ENCODE peak calls at places on chromosomes 13 and 19, in four cellular contexts. J is right lobe of liver, R is pancreas, M is dorsolateral prefrontal cortex. B is an unnamed sample.

GRCh38 chr19:47264629-47265028 is 8.3 kb downstream of the CCDC9 start:
- DNase-seq in J (no peak), R (no peak), M (no peak), B (no peak)

GRCh38 chr13:105220886-105221285 is 1314.6 kb downstream of the EFNB2 start:
- DNase-seq in J (no peak), R (no peak), M (no peak), B (no peak)

GRCh38 chr13:44141213-44141724 is 232.4 kb upstream of the SERP2 start:
- DNase-seq in J (peak; percentile 47), R (no peak), M (no peak), B (no peak)

GRCh38 chr19:29866011-29866410 is 54.2 kb downstream of the CCNE1 start:
- DNase-seq in J (no peak), R (no peak), M (no peak), B (no peak)

GRCh38 chr19:19447536-19448237 is 42.2 kb downstream of the GATAD2A start:
- DNase-seq in J (no peak), R (peak; percentile 34), M (no peak), B (no peak)

GRCh38 chr19:19115954-19116353 is 22.3 kb downstream of the TMEM161A start:
- DNase-seq in J (peak; percentile 73), R (peak; percentile 29), M (no peak), B (peak; percentile 56)

GRCh38 chr13:99681695-99682094 is 180.4 kb downstream of the TM9SF2 start:
- DNase-seq in J (no peak), R (no peak), M (no peak), B (no peak)

GRCh38 chr13:110525328-110526319 is 35.9 kb downstream of the RAB20 start:
- DNase-seq in J (peak; percentile 61), R (peak; percentile 31), M (no peak), B (no peak)

GRCh38 chr13:21086929-21087328 is 25.5 kb upstream of the LATS2 start:
- DNase-seq in J (no peak), R (no peak), M (no peak), B (no peak)

GRCh38 chr13:39804332-39805231 is 149.1 kb downstream of the COG6 start:
- DNase-seq in J (no peak), R (no peak), M (no peak), B (no peak)

GRCh38 chr19:29927944-29928669 is 13.9 kb upstream of the URI1 start:
- DNase-seq in J (no peak), R (no peak), M (no peak), B (peak; percentile 31)

GRCh38 chr19:7874080-7874856 is at the start of gene PRR36:
- DNase-seq in J (no peak), R (peak; percentile 74), M (peak; percentile 84), B (peak; percentile 68)

GRCh38 chr19:2577722-2578335 is 101.9 kb downstream of the GADD45B start:
- DNase-seq in J (no peak), R (no peak), M (peak; percentile 22), B (no peak)

GRCh38 chr19:2582984-2583956 is 107.3 kb downstream of the GADD45B start:
- DNase-seq in J (no peak), R (no peak), M (peak; percentile 6), B (no peak)

GRCh38 chr19:2578391-2578826 is 102.5 kb downstream of the GADD45B start:
- DNase-seq in J (no peak), R (no peak), M (peak; percentile 42), B (no peak)

GRCh38 chr19:2578911-2579677 is 103.2 kb downstream of the GADD45B start:
- DNase-seq in J (peak; percentile 98), R (peak; percentile 89), M (peak; percentile 85), B (peak; percentile 83)

DNA sequence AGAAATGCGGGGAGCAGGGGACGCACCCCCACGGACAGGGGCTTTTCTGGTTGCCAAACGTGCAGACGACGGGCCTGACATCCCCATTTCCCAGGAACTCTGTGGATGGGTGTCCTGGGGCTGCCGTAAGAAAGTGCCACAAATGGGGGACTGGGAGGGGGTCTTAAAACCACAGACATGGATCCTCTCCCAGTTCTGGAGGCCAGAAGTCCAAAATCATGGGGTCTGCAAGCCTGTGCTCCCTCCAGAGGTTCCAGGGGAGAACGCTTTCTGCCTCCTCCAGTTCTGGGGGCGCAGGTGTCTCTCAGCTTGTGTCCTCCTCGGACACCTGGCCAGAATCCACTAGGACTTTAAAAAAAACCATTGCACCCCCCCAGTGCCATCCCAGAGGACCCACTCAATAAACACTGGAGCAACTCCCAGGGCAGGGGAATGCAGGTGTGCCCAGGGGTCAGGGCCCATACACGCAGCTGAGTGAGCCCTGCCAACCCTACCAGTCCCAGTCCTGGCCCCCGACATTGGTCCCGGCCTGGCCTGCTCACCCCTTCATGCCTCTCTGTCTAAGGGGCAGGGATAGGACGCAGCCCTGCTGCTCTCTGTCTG is 103.9 kb downstream of the GADD45B start:
- DNase-seq in J (no peak), R (no peak), M (peak; percentile 36), B (no peak)
- TF ChIP-seq CTCF in J (no peak), R (peak; percentile 4), M (peak; percentile 9), B (peak; percentile 32)

GRCh38 chr13:64753606-64754005 is 2476.5 kb downstream of the PCDH9 start:
- DNase-seq in J (no peak), R (no peak), M (no peak), B (no peak)

GRCh38 chr13:64756621-64757020 is 2473.5 kb downstream of the PCDH9 start:
- DNase-seq in J (no peak), R (no peak), M (no peak), B (no peak)

GRCh38 chr13:64755961-64756360 is 2474.2 kb downstream of the PCDH9 start:
- DNase-seq in J (no peak), R (no peak), M (no peak), B (no peak)

GRCh38 chr13:64758520-64758919 is 2471.6 kb downstream of the PCDH9 start:
- DNase-seq in J (no peak), R (no peak), M (no peak), B (no peak)
- TF ChIP-seq CTCF in J (no peak), R (no peak), M (no peak), B (no peak)

DNA sequence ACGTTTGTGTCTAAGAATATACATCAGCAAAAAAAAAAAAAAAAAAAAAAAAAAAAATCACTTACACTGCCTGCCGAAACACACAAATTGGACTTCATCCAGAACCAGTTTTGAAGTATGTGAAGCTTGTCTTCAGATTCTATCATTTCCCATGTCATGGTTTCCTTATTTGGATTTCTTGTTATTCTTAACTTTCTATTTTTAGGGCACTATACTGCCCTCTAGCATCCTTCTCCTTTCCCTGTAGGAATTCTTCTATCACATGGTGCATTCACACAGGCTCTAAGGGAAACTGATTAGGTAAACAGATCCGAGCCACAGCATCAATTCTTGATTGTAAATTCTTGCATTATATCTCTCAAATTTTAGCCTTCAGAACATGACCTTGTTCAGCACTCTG is 1507.5 kb downstream of the OLFM4 start:
- DNase-seq in J (no peak), R (no peak), M (no peak), B (no peak)
- TF ChIP-seq CTCF in J (peak; percentile 17), R (no peak), M (peak; percentile 38), B (peak; percentile 39)

DNA sequence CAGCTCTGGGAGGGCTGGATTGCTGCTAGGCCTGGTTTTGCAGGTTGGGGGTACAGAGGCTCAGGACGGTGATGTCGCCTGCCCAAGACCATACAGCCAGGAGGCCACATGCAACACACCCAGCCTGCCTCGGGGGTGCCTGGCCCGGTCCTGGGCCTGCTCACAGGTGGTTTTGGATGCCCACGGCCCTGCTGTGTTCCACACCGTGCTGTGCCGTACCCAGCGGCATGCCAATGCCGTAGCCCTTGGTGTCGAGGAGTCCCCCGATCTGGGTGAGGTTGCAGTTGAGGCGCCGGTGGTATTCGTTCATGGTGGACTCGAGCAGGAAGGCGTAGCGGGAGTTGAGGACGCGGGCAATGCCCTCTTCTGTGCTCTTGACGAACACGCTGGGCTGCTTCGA is 11.5 kb upstream of the ATP1A3 start:
- DNase-seq in J (no peak), R (no peak), M (no peak), B (no peak)
- TF ChIP-seq CTCF in J (no peak), R (no peak), M (no peak), B (no peak)

GRCh38 chr19:49866933-49867782 is at the start of gene PNKP:
- DNase-seq in J (peak; percentile 91), R (peak; percentile 89), M (peak; percentile 91), B (peak; percentile 79)
- TF ChIP-seq CTCF in J (no peak), R (no peak), M (no peak), B (no peak)

GRCh38 chr13:46604226-46604968 is 51.4 kb downstream of the LRCH1 start:
- DNase-seq in J (no peak), R (no peak), M (no peak), B (no peak)

GRCh38 chr13:46605089-46605488 is 52.1 kb downstream of the LRCH1 start:
- DNase-seq in J (no peak), R (no peak), M (no peak), B (no peak)

GRCh38 chr13:46602531-46602930 is 49.6 kb downstream of the LRCH1 start:
- DNase-seq in J (no peak), R (no peak), M (no peak), B (no peak)

GRCh38 chr13:46600943-46601311 is 48.0 kb downstream of the LRCH1 start:
- DNase-seq in J (no peak), R (no peak), M (no peak), B (no peak)

DNA sequence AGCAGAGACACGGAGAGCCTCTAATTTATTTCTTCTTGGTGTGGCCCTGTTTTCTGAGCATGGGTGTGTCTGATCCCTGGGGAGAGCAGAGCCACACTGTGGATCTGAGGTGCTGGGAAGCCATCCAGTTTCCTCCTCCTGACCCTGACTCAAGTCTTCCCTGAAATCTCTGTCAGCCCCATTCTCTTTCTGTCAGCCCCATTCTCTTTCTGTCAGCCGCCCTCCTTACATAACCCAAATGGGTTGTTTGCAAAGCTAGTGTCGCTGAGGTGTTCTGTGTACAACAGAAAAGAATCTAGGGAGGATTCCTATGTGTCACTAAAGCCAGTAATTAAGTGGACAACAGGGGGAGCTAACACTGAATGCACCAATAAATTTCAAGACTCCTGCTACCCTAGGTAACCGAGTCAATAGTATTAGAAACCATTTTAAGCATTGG is 50.2 kb downstream of the LRCH1 start:
- DNase-seq in J (no peak), R (no peak), M (no peak), B (no peak)
- TF ChIP-seq CTCF in J (peak; percentile 49), R (no peak), M (no peak), B (peak; percentile 45)

GRCh38 chr19:12800344-12800732 is 1.3 kb downstream of the PRDX2 start:
- DNase-seq in J (no peak), R (peak; percentile 15), M (no peak), B (no peak)
- TF ChIP-seq CTCF in J (no peak), R (no peak), M (no peak), B (no peak)

B was measured in neural crest cell.